ENCODE peak calls at places on chromosomes 2 and 18, in ten cellular contexts. M is PC-9; Z is lower lobe of right lung; O is GM23248; W is cardiac muscle cell; I is fibroblast of lung; Q is AG04450; K is heart left ventricle; T is CD4-positive, CD25-positive, alpha-beta regulatory T cell; L is small intestine. U is an unnamed sample.

GRCh38 chr18:67001052-67001451 is 397.2 kb upstream of the CDH19 start:
- DNase-seq in M (no peak), Z (no peak), O (no peak), W (no peak), I (peak; percentile 38), Q (no peak), K (no peak), T (no peak), L (no peak), U (no peak)

GRCh38 chr2:238492905-238493304 is 66.2 kb downstream of the ASB1 start:
- DNase-seq in M (no peak), Z (no peak), O (no peak), W (no peak), I (no peak), Q (no peak), K (no peak), T (no peak), L (no peak), U (no peak)

GRCh38 chr2:95297639-95298395 is 670 bp downstream of the KCNIP3 start:
- DNase-seq in M (no peak), Z (no peak), O (no peak), W (no peak), I (no peak), Q (no peak), K (no peak), T (no peak), L (no peak), U (no peak)

GRCh38 chr2:145751634-145752033 is 1231.7 kb upstream of the ZEB2 start:
- DNase-seq in M (no peak), Z (no peak), O (peak; percentile 53), W (no peak), I (peak; percentile 84), Q (no peak), K (no peak), T (no peak), L (peak; percentile 6), U (no peak)

GRCh38 chr18:68839701-68840100 is 41.8 kb downstream of the CCDC102B start:
- DNase-seq in M (no peak), Z (no peak), O (peak; percentile 54), W (no peak), I (peak; percentile 53), Q (no peak), K (no peak), T (no peak), L (no peak), U (no peak)

GRCh38 chr2:151654891-151655290 is 79.4 kb downstream of the NEB start:
- DNase-seq in M (no peak), Z (no peak), O (no peak), W (no peak), I (no peak), Q (no peak), K (no peak), T (no peak), L (no peak), U (no peak)

GRCh38 chr2:225030089-225030653 is 12.1 kb downstream of the DOCK10 start:
- DNase-seq in M (no peak), Z (no peak), O (no peak), W (no peak), I (peak; percentile 14), Q (no peak), K (no peak), T (no peak), L (no peak), U (no peak)

GRCh38 chr18:46341989-46342525 is 237.9 kb downstream of the HAUS1 start:
- DNase-seq in M (no peak), Z (no peak), O (no peak), W (no peak), I (no peak), Q (no peak), K (no peak), T (no peak), L (no peak), U (no peak)

GRCh38 chr18:39994521-39994920 is 1960.5 kb upstream of the PIK3C3 start:
- DNase-seq in M (no peak), Z (no peak), O (no peak), W (no peak), I (no peak), Q (no peak), K (no peak), T (no peak), L (no peak), U (no peak)

GRCh38 chr2:160376576-160376975 is 117.0 kb downstream of the RBMS1 start:
- DNase-seq in M (no peak), Z (no peak), O (peak; percentile 67), W (no peak), I (peak; percentile 74), Q (no peak), K (no peak), T (no peak), L (no peak), U (no peak)

GRCh38 chr2:241724259-241724974 is 10.0 kb upstream of the D2HGDH start:
- DNase-seq in M (no peak), Z (no peak), O (no peak), W (no peak), I (no peak), Q (no peak), K (no peak), T (no peak), L (no peak), U (no peak)

GRCh38 chr2:179818546-179818945 is 42.9 kb downstream of the ZNF385B start:
- DNase-seq in M (no peak), Z (no peak), O (peak; percentile 46), W (no peak), I (peak; percentile 67), Q (no peak), K (no peak), T (no peak), L (no peak), U (no peak)

GRCh38 chr18:70172225-70172624 is 33.3 kb downstream of the RTTN start:
- DNase-seq in M (no peak), Z (no peak), O (peak; percentile 63), W (no peak), I (no peak), Q (no peak), K (no peak), T (no peak), L (no peak), U (no peak)

GRCh38 chr2:188077757-188078156 is 213.9 kb upstream of the GULP1 start:
- DNase-seq in M (no peak), Z (no peak), O (no peak), W (no peak), I (no peak), Q (no peak), K (no peak), T (no peak), L (no peak), U (no peak)

GRCh38 chr2:237873382-237873781 is 14.0 kb downstream of the RAMP1 start:
- DNase-seq in M (no peak), Z (peak; percentile 33), O (no peak), W (no peak), I (peak; percentile 27), Q (no peak), K (no peak), T (peak; percentile 50), L (no peak), U (peak; percentile 50)

GRCh38 chr2:55296393-55296792 is 27.4 kb upstream of the MTIF2 start:
- DNase-seq in M (no peak), Z (no peak), O (no peak), W (no peak), I (no peak), Q (no peak), K (no peak), T (no peak), L (no peak), U (no peak)

GRCh38 chr18:78762753-78763152 is 216.9 kb upstream of the SALL3 start:
- DNase-seq in M (no peak), Z (no peak), O (no peak), W (no peak), I (no peak), Q (no peak), K (no peak), T (no peak), L (no peak), U (no peak)

GRCh38 chr2:10220516-10221391 is 82.0 kb upstream of the HPCAL1 start:
- DNase-seq in M (peak; percentile 72), Z (peak; percentile 33), O (peak; percentile 81), W (no peak), I (peak; percentile 86), Q (peak; percentile 59), K (no peak), T (no peak), L (no peak), U (peak; percentile 20)

DNA sequence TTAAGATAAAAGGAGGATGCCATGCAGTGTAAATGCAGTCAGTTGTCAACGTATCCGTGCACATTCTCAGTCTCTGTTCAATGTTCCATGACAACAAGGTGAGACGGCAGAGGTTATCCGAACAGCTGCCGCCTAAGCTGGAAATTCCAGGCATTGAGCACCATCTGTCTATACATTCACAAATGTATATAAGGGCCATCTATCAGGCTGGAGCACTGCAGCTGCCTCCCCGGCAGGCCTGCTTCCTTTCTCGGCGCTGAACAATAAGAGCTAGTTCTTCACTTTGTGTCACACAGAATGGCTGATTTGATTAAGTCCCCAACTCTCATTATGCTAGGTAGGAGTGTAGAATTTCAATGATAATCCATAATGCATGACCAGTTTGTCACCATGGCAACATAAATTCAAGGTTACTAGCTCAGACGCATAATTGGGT is 282.2 kb upstream of the SOX11 start:
- DNase-seq in M (no peak), Z (no peak), O (no peak), W (peak; percentile 33), I (no peak), Q (no peak), K (no peak), T (no peak), L (no peak), U (no peak)
- H3K27ac ChIP-seq in M (no peak overlapping the region), Z (no peak overlapping the region), O (no peak overlapping the region), W (peak overlapping the region; percentile 51), I (no peak overlapping the region), Q (no peak overlapping the region), K (no peak overlapping the region), T (no peak overlapping the region), L (no peak overlapping the region), U (no peak overlapping the region)

GRCh38 chr2:217820066-217820819 is 182.6 kb downstream of the TNS1 start:
- DNase-seq in M (no peak), Z (peak; percentile 25), O (no peak), W (no peak), I (no peak), Q (no peak), K (no peak), T (no peak), L (no peak), U (no peak)
- H3K27ac ChIP-seq in M (no peak overlapping the region), Z (peak overlapping the region; percentile 31), O (no peak overlapping the region), W (no peak overlapping the region), I (no peak overlapping the region), Q (no peak overlapping the region), K (peak overlapping the region; percentile 71), T (no peak overlapping the region), L (peak overlapping the region; percentile 20), U (no peak overlapping the region)

GRCh38 chr2:19744456-19744855 is 157.3 kb downstream of the TTC32 start:
- DNase-seq in M (no peak), Z (no peak), O (no peak), W (no peak), I (no peak), Q (no peak), K (no peak), T (no peak), L (no peak), U (no peak)
- H3K27ac ChIP-seq in M (no peak overlapping the region), Z (no peak overlapping the region), O (no peak overlapping the region), W (no peak overlapping the region), I (no peak overlapping the region), Q (no peak overlapping the region), K (no peak overlapping the region), T (no peak overlapping the region), L (no peak overlapping the region), U (no peak overlapping the region)

DNA sequence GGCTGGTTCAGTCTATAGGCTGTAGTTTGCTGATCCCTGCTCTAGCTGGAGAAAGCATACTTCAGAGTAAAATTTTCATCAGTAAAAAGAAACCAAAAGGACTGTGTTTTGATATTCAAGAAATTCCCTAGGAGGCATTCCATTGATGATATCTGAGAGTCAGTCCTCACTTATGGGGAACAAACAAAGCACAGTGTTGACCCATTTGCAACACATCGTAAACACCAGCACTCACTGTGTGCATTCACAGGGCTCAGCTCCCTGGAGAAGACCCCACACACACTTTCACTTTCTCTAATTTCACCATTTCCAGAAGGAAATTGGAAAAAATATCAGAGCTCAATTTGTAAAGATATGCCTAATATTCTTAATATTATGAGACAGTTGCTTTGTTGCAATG is 147.1 kb downstream of the PIEZO2 start:
- DNase-seq in M (no peak), Z (no peak), O (no peak), W (no peak), I (no peak), Q (no peak), K (no peak), T (no peak), L (no peak), U (no peak)
- H3K27ac ChIP-seq in M (no peak overlapping the region), Z (no peak overlapping the region), O (no peak overlapping the region), W (no peak overlapping the region), I (no peak overlapping the region), Q (no peak overlapping the region), K (no peak overlapping the region), T (no peak overlapping the region), L (no peak overlapping the region), U (no peak overlapping the region)

U was measured in epithelial cell of prostate.